ENCODE peak calls at places on chromosome 18, in ten cellular contexts. Q is endodermal cell; O is endothelial cell of umbilical vein; U is stimulated activated CD4-positive, alpha-beta T cell treated with anti-CD3 and anti-CD28 coated beads, Interleukin-2, amount 100 ng/mL, for 48 hours; S is RPMI7951; W is activated naive CD8-positive, alpha-beta T cell treated with anti-CD3 and anti-CD28 coated beads, Interleukin-2, amount 50 U/mL, for 24 hours; Y is mesendoderm; P is NCI-H748 treated with DMSO at 0.1 percent for 48 hours; T is CD8-positive, alpha-beta T cell; A is GM19239. L is an unnamed sample.

GRCh38 chr18:50011813-50012445 is 183.0 kb downstream of the MYO5B start:
- DNase-seq in Q (no peak), O (no peak), U (no peak), S (no peak), W (no peak), Y (no peak), P (no peak), T (no peak), A (no peak), L (peak)

GRCh38 chr18:71136487-71136886 is 847.6 kb downstream of the SOCS6 start:
- DNase-seq in Q (no peak), O (no peak), U (no peak), S (no peak), W (no peak), Y (no peak), P (no peak), T (no peak), A (no peak), L (no peak)

GRCh38 chr18:44589709-44590108 is 91.0 kb upstream of the SETBP1 start:
- DNase-seq in Q (no peak), O (peak), U (no peak), S (peak), W (no peak), Y (no peak), P (no peak), T (no peak), A (no peak), L (peak)

GRCh38 chr18:11324956-11325873 is 175.8 kb upstream of the PIEZO2 start:
- DNase-seq in Q (no peak), O (no peak), U (no peak), S (peak), W (no peak), Y (no peak), P (no peak), T (no peak), A (peak), L (peak)

GRCh38 chr18:4453712-4454547 is 1.2 kb downstream of the DLGAP1 start:
- DNase-seq in Q (peak), O (no peak), U (no peak), S (no peak), W (no peak), Y (peak), P (no peak), T (no peak), A (no peak), L (no peak)

GRCh38 chr18:2963048-2963447 is 49.9 kb downstream of the LPIN2 start:
- DNase-seq in Q (no peak), O (no peak), U (no peak), S (no peak), W (peak), Y (no peak), P (no peak), T (peak), A (no peak), L (no peak)

GRCh38 chr18:78407456-78407823 is 572.2 kb upstream of the SALL3 start:
- DNase-seq in Q (no peak), O (no peak), U (no peak), S (no peak), W (no peak), Y (no peak), P (peak), T (no peak), A (no peak), L (no peak)

GRCh38 chr18:70022636-70023035 is 75.0 kb upstream of the CD226 start:
- DNase-seq in Q (no peak), O (no peak), U (no peak), S (no peak), W (no peak), Y (no peak), P (no peak), T (no peak), A (no peak), L (no peak)

GRCh38 chr18:54094474-54094873 is 130.0 kb downstream of the MBD2 start:
- DNase-seq in Q (no peak), O (no peak), U (no peak), S (no peak), W (no peak), Y (no peak), P (no peak), T (no peak), A (no peak), L (no peak)

GRCh38 chr18:77811510-77811909 is 561.9 kb downstream of the GALR1 start:
- DNase-seq in Q (no peak), O (no peak), U (no peak), S (peak), W (no peak), Y (no peak), P (peak), T (no peak), A (no peak), L (no peak)

GRCh38 chr18:40124107-40124506 is 1830.9 kb upstream of the PIK3C3 start:
- DNase-seq in Q (no peak), O (no peak), U (no peak), S (no peak), W (no peak), Y (peak), P (no peak), T (no peak), A (no peak), L (no peak)

GRCh38 chr18:52200891-52201663 is 138.9 kb upstream of the DCC start:
- DNase-seq in Q (no peak), O (no peak), U (no peak), S (no peak), W (no peak), Y (no peak), P (no peak), T (no peak), A (no peak), L (no peak)

GRCh38 chr18:21341141-21341540 is 99.1 kb downstream of the GREB1L start:
- DNase-seq in Q (no peak), O (no peak), U (no peak), S (peak), W (no peak), Y (no peak), P (no peak), T (no peak), A (no peak), L (peak)

GRCh38 chr18:31275722-31276463 is 42.1 kb upstream of the DSG1 start:
- DNase-seq in Q (no peak), O (no peak), U (no peak), S (no peak), W (no peak), Y (no peak), P (no peak), T (no peak), A (no peak), L (no peak)

GRCh38 chr18:40810371-40810770 is 1144.7 kb upstream of the PIK3C3 start:
- DNase-seq in Q (no peak), O (no peak), U (no peak), S (peak), W (no peak), Y (peak), P (no peak), T (no peak), A (no peak), L (no peak)

GRCh38 chr18:3262234-3263171 is 570 bp downstream of the MYL12B start:
- DNase-seq in Q (no peak), O (peak), U (peak), S (no peak), W (peak), Y (peak), P (no peak), T (peak), A (no peak), L (peak)

GRCh38 chr18:34837769-34838194 is 127.7 kb downstream of the DTNA start:
- DNase-seq in Q (no peak), O (no peak), U (no peak), S (no peak), W (no peak), Y (no peak), P (no peak), T (no peak), A (no peak), L (no peak)

GRCh38 chr18:49890041-49890440 is 76.7 kb upstream of the ACAA2 start:
- DNase-seq in Q (peak), O (no peak), U (no peak), S (no peak), W (no peak), Y (peak), P (no peak), T (no peak), A (no peak), L (no peak)

GRCh38 chr18:21359746-21360145 is 117.7 kb downstream of the GREB1L start:
- DNase-seq in Q (no peak), O (no peak), U (no peak), S (no peak), W (no peak), Y (no peak), P (no peak), T (no peak), A (no peak), L (peak)

GRCh38 chr18:13831864-13832508 is 8.0 kb downstream of the MC5R start:
- DNase-seq in Q (peak), O (no peak), U (no peak), S (peak), W (no peak), Y (peak), P (no peak), T (no peak), A (no peak), L (no peak)

GRCh38 chr18:13368080-13368813 is 149.7 kb downstream of the LDLRAD4 start:
- DNase-seq in Q (no peak), O (no peak), U (no peak), S (no peak), W (no peak), Y (no peak), P (no peak), T (no peak), A (no peak), L (no peak)

L was measured in EL.